ENCODE peak calls at places on chromosomes 7 and 10, in seven cellular contexts. One of them, this sample, is unnamed. For H3K27me3 and H3K36me3, the result is how much of the 10 kb centered on the place peaks cover.

GRCh38 chr10:89651916-89652573 is 7.0 kb upstream of the PANK1 start:
- DNase-seq in HCT116: no peak
- DNase-seq in H1: no peak
- DNase-seq in uterus: no peak
- DNase-seq in right lobe of liver: no peak
- DNase-seq in vagina: no peak
- DNase-seq in Peyer's patch: no peak
- DNase-seq in this sample: no peak

GRCh38 chr7:23067271-23067670 is 38.3 kb upstream of the KLHL7 start:
- DNase-seq in H1: no peak
- DNase-seq in uterus: no peak
- DNase-seq in vagina: no peak
- DNase-seq in right lobe of liver: no peak
- DNase-seq in Peyer's patch: no peak
- DNase-seq in HCT116: no peak
- DNase-seq in this sample: no peak

GRCh38 chr7:151451156-151451555 is 11.2 kb upstream of the CRYGN start:
- DNase-seq in right lobe of liver: peak
- DNase-seq in HCT116: no peak
- DNase-seq in vagina: no peak
- DNase-seq in H1: no peak
- DNase-seq in uterus: no peak
- DNase-seq in Peyer's patch: peak
- DNase-seq in this sample: no peak

GRCh38 chr7:17910377-17910776 is 29.9 kb downstream of the SNX13 start:
- DNase-seq in Peyer's patch: no peak
- DNase-seq in uterus: no peak
- DNase-seq in H1: no peak
- DNase-seq in vagina: no peak
- DNase-seq in right lobe of liver: no peak
- DNase-seq in HCT116: no peak
- DNase-seq in this sample: no peak

GRCh38 chr7:36723951-36724664 is at the start of gene AOAH:
- DNase-seq in vagina: no peak
- DNase-seq in Peyer's patch: peak
- DNase-seq in uterus: no peak
- DNase-seq in HCT116: no peak
- DNase-seq in right lobe of liver: peak
- DNase-seq in H1: no peak
- DNase-seq in this sample: no peak

GRCh38 chr7:137771679-137772078 is 75.1 kb downstream of the DGKI start:
- DNase-seq in right lobe of liver: no peak
- DNase-seq in vagina: no peak
- DNase-seq in HCT116: no peak
- DNase-seq in H1: no peak
- DNase-seq in uterus: no peak
- DNase-seq in Peyer's patch: no peak
- DNase-seq in this sample: no peak

GRCh38 chr7:13240349-13240748 is 552.9 kb downstream of the ARL4A start:
- DNase-seq in HCT116: peak
- DNase-seq in uterus: no peak
- DNase-seq in H1: no peak
- DNase-seq in Peyer's patch: no peak
- DNase-seq in vagina: no peak
- DNase-seq in right lobe of liver: no peak
- DNase-seq in this sample: no peak

GRCh38 chr7:115906690-115907089 is 123.9 kb downstream of the TFEC start:
- DNase-seq in Peyer's patch: no peak
- DNase-seq in vagina: no peak
- DNase-seq in H1: no peak
- DNase-seq in right lobe of liver: no peak
- DNase-seq in HCT116: no peak
- DNase-seq in uterus: no peak
- DNase-seq in this sample: no peak

GRCh38 chr7:44846816-44847508 is 925 bp downstream of the H2AZ2 start:
- DNase-seq in HCT116: no peak
- DNase-seq in right lobe of liver: no peak
- DNase-seq in vagina: no peak
- DNase-seq in uterus: no peak
- DNase-seq in Peyer's patch: no peak
- DNase-seq in H1: no peak
- DNase-seq in this sample: no peak

GRCh38 chr7:96203781-96204180 is 118.1 kb downstream of the SLC25A13 start:
- DNase-seq in H1: no peak
- DNase-seq in uterus: no peak
- DNase-seq in Peyer's patch: no peak
- DNase-seq in vagina: no peak
- DNase-seq in HCT116: no peak
- DNase-seq in right lobe of liver: no peak
- DNase-seq in this sample: no peak

GRCh38 chr7:36236073-36236472 is 83.0 kb downstream of the EEPD1 start:
- DNase-seq in Peyer's patch: no peak
- DNase-seq in HCT116: no peak
- DNase-seq in H1: peak
- DNase-seq in vagina: no peak
- DNase-seq in uterus: no peak
- DNase-seq in right lobe of liver: no peak
- DNase-seq in this sample: no peak

GRCh38 chr10:119189811-119190282 is 11.2 kb upstream of the PRDX3 start:
- DNase-seq in Peyer's patch: peak
- DNase-seq in right lobe of liver: no peak
- DNase-seq in vagina: no peak
- DNase-seq in HCT116: no peak
- DNase-seq in uterus: no peak
- DNase-seq in H1: no peak
- DNase-seq in this sample: no peak

GRCh38 chr7:78769551-78770101 is 683.8 kb downstream of the MAGI2 start:
- DNase-seq in right lobe of liver: no peak
- DNase-seq in HCT116: no peak
- DNase-seq in Peyer's patch: no peak
- DNase-seq in H1: no peak
- DNase-seq in uterus: no peak
- DNase-seq in vagina: no peak
- DNase-seq in this sample: no peak

GRCh38 chr10:1316107-1316805 is 260.1 kb downstream of the WDR37 start:
- DNase-seq in HCT116: no peak
- DNase-seq in right lobe of liver: no peak
- DNase-seq in Peyer's patch: no peak
- DNase-seq in uterus: no peak
- DNase-seq in vagina: no peak
- DNase-seq in H1: no peak
- DNase-seq in this sample: no peak

GRCh38 chr7:76428868-76429805 is 4.4 kb downstream of the ZP3 start:
- DNase-seq in vagina: no peak
- DNase-seq in right lobe of liver: no peak
- DNase-seq in Peyer's patch: no peak
- DNase-seq in H1: no peak
- DNase-seq in uterus: no peak
- DNase-seq in HCT116: no peak
- DNase-seq in this sample: no peak

GRCh38 chr10:91613411-91614253 is 19.2 kb downstream of the PPP1R3C start:
- DNase-seq in vagina: no peak
- DNase-seq in HCT116: peak
- DNase-seq in uterus: no peak
- DNase-seq in H1: no peak
- DNase-seq in right lobe of liver: no peak
- DNase-seq in Peyer's patch: peak
- DNase-seq in this sample: no peak

DNA sequence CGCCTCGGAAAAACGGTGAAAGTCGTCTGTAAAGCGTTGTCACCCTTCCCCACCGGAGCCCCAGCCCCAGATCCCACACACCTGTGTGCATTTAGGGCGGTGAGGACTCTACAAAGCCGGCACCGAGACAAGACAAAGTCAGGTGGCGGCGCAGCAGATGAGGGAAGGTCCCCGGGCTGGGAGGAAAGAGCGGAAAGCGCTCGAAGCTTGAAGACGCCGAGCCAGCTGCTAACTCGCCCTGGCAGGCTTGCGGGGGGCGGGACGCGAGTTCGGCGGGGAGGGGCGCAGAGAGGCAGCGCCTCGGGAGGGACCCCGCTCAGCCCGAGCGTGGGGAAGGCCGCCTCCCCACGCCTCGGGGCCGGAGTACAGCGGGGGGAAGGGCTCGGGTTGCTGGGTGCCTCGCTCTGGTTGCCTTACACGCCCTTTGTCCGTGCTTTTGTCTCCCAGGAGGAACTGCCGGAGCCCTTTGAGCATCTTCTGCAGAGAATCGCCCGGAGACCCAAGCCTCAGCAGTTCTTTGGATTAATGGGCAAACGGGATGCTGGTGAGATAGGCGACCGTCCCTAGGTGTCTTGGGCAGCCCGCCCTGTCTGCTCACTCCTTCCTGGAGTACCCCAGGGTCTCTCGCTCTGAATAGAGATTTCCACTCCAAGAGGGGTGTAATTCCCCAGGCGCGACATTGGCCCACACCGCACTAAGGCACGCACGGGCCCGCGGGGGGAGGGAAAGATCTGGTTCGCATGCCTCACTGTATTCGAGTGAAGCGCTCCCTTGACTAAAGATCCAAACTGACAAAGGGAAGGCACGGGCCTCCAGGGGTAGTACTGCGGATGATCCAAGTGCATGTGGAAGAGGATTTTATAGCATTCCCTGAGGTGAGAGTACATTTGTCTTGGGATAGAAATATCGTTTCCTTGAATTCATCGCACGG is 1.7 kb downstream of the TAC1 start:
- DNase-seq in vagina: no peak
- DNase-seq in uterus: peak
- DNase-seq in HCT116: no peak
- DNase-seq in H1: no peak
- DNase-seq in right lobe of liver: peak
- DNase-seq in Peyer's patch: no peak
- DNase-seq in this sample: no peak
- H3K27me3 ChIP-seq in vagina: under half
- H3K27me3 ChIP-seq in uterus: under half
- H3K27me3 ChIP-seq in HCT116: under half
- H3K27me3 ChIP-seq in H1: under half
- H3K27me3 ChIP-seq in right lobe of liver: under half
- H3K27me3 ChIP-seq in Peyer's patch: under half
- H3K27me3 ChIP-seq in this sample: under half

GRCh38 chr7:5237286-5237685 is 45.5 kb upstream of the SLC29A4 start:
- DNase-seq in Peyer's patch: peak
- DNase-seq in right lobe of liver: peak
- DNase-seq in H1: no peak
- DNase-seq in vagina: no peak
- DNase-seq in HCT116: no peak
- DNase-seq in uterus: peak
- DNase-seq in this sample: peak
- TF ChIP-seq POLR2A in Peyer's patch: no peak
- TF ChIP-seq POLR2A in right lobe of liver: no peak
- TF ChIP-seq POLR2A in H1: no peak
- TF ChIP-seq POLR2A in vagina: no peak
- TF ChIP-seq POLR2A in HCT116: no peak
- TF ChIP-seq POLR2A in uterus: no peak
- TF ChIP-seq POLR2A in this sample: peak

GRCh38 chr7:128335730-128336129 is 8.0 kb downstream of the RBM28 start:
- DNase-seq in vagina: no peak
- DNase-seq in uterus: no peak
- DNase-seq in right lobe of liver: no peak
- DNase-seq in HCT116: no peak
- DNase-seq in H1: no peak
- DNase-seq in Peyer's patch: no peak
- DNase-seq in this sample: no peak
- H3K36me3 ChIP-seq in vagina: half or more
- H3K36me3 ChIP-seq in uterus: under half
- H3K36me3 ChIP-seq in right lobe of liver: under half
- H3K36me3 ChIP-seq in HCT116: half or more
- H3K36me3 ChIP-seq in H1: half or more
- H3K36me3 ChIP-seq in Peyer's patch: under half
- H3K36me3 ChIP-seq in this sample: under half

DNA sequence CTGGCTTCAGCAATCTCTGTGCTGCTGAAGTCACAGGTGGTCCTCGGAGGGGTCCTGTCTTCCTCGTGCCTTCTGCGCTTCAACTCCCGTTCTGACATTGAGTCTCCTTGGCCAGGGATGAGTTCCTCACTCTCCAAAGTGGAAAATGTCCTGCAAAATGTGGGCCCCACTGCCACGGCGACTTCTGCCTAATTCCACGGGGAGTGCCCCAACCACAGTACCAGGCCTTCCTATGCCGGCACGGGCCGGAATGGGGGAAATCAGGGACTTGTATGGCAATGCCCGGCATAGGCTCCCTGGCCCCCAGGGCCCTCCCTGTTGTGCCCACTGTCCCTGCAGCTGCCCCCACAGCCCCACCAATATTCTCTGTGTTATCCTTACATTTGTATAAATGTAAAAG is 420.5 kb downstream of the TCERG1L start:
- DNase-seq in H1: no peak
- DNase-seq in HCT116: no peak
- DNase-seq in right lobe of liver: no peak
- DNase-seq in uterus: no peak
- DNase-seq in vagina: no peak
- DNase-seq in Peyer's patch: no peak
- DNase-seq in this sample: no peak
- H3K27me3 ChIP-seq in H1: under half
- H3K27me3 ChIP-seq in HCT116: under half
- H3K27me3 ChIP-seq in right lobe of liver: under half
- H3K27me3 ChIP-seq in uterus: under half
- H3K27me3 ChIP-seq in vagina: under half
- H3K27me3 ChIP-seq in Peyer's patch: under half
- H3K27me3 ChIP-seq in this sample: under half

DNA sequence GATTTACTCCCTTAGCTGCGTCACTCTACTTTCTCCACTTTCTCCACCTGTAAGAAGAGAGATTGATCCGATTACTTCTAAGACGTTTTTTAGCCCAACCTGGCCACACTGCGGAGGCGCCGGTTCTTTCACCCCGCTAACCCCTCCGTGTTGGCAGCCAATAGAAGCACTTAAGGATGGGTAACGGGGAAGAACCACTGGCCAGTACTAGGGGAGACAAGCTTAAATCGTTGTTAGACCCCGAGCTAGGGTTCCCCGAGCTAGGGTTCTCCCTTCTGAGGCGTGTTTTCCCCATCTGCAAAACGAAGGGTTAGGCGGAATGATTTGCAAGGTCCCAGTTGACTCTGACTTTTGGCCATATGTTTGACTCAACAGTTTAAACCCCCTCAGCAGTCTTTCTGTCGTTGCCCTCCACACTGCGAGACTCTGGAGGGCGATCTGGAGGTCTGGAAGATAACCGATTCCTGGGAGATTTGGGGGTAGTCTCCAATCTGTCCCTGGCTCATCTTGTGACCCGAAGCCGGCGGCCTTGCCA is 644 bp downstream of the UMAD1 start:
- DNase-seq in H1: no peak
- DNase-seq in vagina: no peak
- DNase-seq in HCT116: peak
- DNase-seq in uterus: no peak
- DNase-seq in right lobe of liver: no peak
- DNase-seq in Peyer's patch: no peak
- DNase-seq in this sample: peak
- TF ChIP-seq POLR2A in H1: peak
- TF ChIP-seq POLR2A in vagina: no peak
- TF ChIP-seq POLR2A in HCT116: no peak
- TF ChIP-seq POLR2A in uterus: no peak
- TF ChIP-seq POLR2A in right lobe of liver: no peak
- TF ChIP-seq POLR2A in Peyer's patch: no peak
- TF ChIP-seq POLR2A in this sample: no peak

DNA sequence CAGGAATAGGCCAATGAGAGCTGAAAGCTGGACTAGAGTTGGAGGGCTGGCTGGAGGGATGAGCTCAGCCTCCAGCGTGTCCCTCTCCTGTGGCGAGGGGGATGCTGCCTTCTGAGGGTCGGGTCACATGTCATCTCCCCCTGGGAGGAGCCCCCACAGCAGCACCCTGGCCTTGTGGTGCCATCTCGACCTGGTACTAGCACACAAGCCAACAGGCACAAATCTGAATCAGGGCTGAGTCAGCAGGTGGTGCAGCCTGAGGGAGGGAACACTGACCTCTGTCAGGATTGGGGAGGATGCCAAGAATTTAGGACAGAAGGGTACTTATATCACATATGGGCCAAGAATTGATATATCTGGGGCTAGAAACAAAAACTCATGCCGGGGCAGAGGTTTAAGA is 280.4 kb downstream of the CELF2 start:
- DNase-seq in right lobe of liver: no peak
- DNase-seq in uterus: no peak
- DNase-seq in HCT116: no peak
- DNase-seq in H1: no peak
- DNase-seq in Peyer's patch: no peak
- DNase-seq in vagina: peak
- DNase-seq in this sample: no peak
- H3K36me3 ChIP-seq in right lobe of liver: under half
- H3K36me3 ChIP-seq in uterus: under half
- H3K36me3 ChIP-seq in HCT116: under half
- H3K36me3 ChIP-seq in H1: under half
- H3K36me3 ChIP-seq in Peyer's patch: under half
- H3K36me3 ChIP-seq in vagina: under half
- H3K36me3 ChIP-seq in this sample: under half

This sample was measured in prostate gland.